ENCODE peak calls at places on chromosomes 3 and 15, in nine cellular contexts. L is HepG2, M is suprapubic skin, U is uterus, H is breast epithelium, I is IMR-90, B is tibial nerve, T is Peyer's patch, Y is gastrocnemius medialis. D is an unnamed sample.

GRCh38 chr3:37558580-37558979 is 303.1 kb upstream of the CTDSPL start:
- DNase-seq in B (no peak), Y (no peak), H (no peak), M (no peak), I (no peak), T (no peak), L (no peak), U (no peak), D (no peak)

GRCh38 chr3:46725663-46726314 is 8.1 kb upstream of the PRSS50 start:
- DNase-seq in M (no peak), I (peak), B (no peak), U (no peak), H (no peak), L (no peak), T (no peak), Y (no peak), D (peak)

GRCh38 chr3:197787412-197787811 is 3.6 kb upstream of the LRCH3 start:
- DNase-seq in T (no peak), Y (no peak), U (no peak), B (no peak), M (no peak), I (peak), L (no peak), H (no peak), D (no peak)

GRCh38 chr3:39467394-39468107 is at the start of gene MOBP:
- DNase-seq in U (no peak), M (no peak), Y (no peak), H (no peak), B (no peak), T (no peak), L (no peak), I (no peak), D (no peak)

GRCh38 chr15:38886315-38887163 is 321.9 kb upstream of the RASGRP1 start:
- DNase-seq in H (no peak), M (no peak), L (no peak), Y (no peak), U (no peak), B (no peak), I (peak), T (no peak), D (no peak)

GRCh38 chr3:23422511-23422851 is 219.4 kb downstream of the UBE2E2 start:
- DNase-seq in H (no peak), T (no peak), L (no peak), U (no peak), B (no peak), I (no peak), M (no peak), Y (no peak), D (no peak)

GRCh38 chr15:37034835-37035234 is 65.5 kb downstream of the MEIS2 start:
- DNase-seq in U (no peak), H (no peak), L (no peak), Y (no peak), M (no peak), I (no peak), B (no peak), T (no peak), D (no peak)

GRCh38 chr15:73009306-73010091 is 42.8 kb upstream of the NEO1 start:
- DNase-seq in H (peak), U (no peak), I (no peak), B (no peak), M (no peak), T (no peak), L (no peak), Y (no peak), D (no peak)

GRCh38 chr15:46151786-46152185 is 517.0 kb downstream of the SQOR start:
- DNase-seq in M (no peak), T (no peak), I (peak), U (no peak), H (no peak), L (no peak), B (no peak), Y (no peak), D (no peak)

GRCh38 chr3:36373084-36373483 is 7.2 kb upstream of the STAC start:
- DNase-seq in T (no peak), B (no peak), I (peak), M (no peak), Y (no peak), U (peak), L (no peak), H (no peak), D (no peak)

GRCh38 chr15:99213187-99213811 is 36.1 kb downstream of the TTC23 start:
- DNase-seq in L (peak), I (peak), H (peak), B (peak), U (peak), Y (peak), M (peak), T (peak), D (peak)

GRCh38 chr3:30370681-30371271 is 235.6 kb upstream of the TGFBR2 start:
- DNase-seq in L (peak), M (no peak), U (no peak), I (no peak), B (no peak), T (no peak), H (no peak), Y (no peak), D (no peak)

GRCh38 chr3:107943350-107943749 is 147.5 kb downstream of the CD47 start:
- DNase-seq in M (no peak), H (no peak), B (no peak), I (no peak), Y (no peak), L (no peak), T (no peak), U (no peak), D (no peak)

GRCh38 chr3:45123030-45123429 is 23.1 kb downstream of the CDCP1 start:
- DNase-seq in H (no peak), T (no peak), U (peak), B (no peak), M (no peak), I (peak), L (no peak), Y (peak), D (no peak)

DNA sequence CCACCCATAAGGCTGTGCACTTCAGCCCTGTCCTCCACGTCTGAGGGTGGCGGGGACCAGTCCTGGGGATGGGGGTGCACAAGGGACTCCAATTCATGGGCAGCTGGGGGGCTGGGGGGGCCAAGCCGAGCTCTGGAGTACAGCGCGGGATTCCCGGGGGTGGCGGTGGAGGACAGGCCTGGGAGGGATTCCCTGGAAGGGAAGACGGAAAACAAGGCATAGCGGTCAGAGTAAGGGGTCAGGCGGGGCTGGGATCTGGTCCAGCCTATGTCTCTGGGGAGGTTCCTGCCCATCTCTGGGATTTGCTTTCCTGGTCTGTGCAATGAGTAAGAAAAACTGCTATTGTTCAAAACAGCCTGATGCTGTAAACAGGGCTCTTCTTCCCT is 8.1 kb upstream of the IGDCC3 start:
- DNase-seq in I (no peak), U (peak), M (no peak), Y (no peak), T (no peak), L (no peak), H (no peak), B (no peak), D (no peak)
- TF ChIP-seq CTCF in I (no peak), U (no peak), M (no peak), Y (no peak), T (no peak), L (no peak), H (no peak), B (no peak), D (no peak)

DNA sequence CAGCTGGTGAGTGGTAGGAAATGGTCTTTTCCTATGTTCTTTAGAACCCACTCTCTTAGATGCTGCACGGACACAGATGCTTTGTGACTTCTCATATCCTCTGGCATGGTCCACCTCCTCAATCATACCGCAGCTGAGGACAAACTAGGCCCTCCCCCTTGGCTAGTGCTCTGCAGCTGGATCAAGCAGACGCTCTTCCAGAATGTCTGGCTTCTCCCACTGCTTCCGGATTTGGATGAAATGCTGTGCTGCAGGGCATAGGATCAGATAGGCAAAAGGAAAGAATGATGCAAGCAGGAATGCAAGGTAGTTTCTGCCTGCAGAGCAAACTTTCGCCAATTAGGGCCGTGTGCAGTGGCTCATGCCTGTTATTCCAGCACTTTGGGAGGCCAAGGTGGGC is 75.7 kb upstream of the SLC4A7 start:
- DNase-seq in Y (no peak), M (peak), U (peak), T (no peak), B (no peak), H (peak), I (peak), L (no peak), D (no peak)
- TF ChIP-seq POLR2A in Y (no peak), M (no peak), U (no peak), T (no peak), B (no peak), H (no peak), I (no peak), L (no peak), D (no peak)

GRCh38 chr15:85302271-85302670 is 78.1 kb upstream of the AKAP13 start:
- DNase-seq in B (no peak), U (no peak), Y (no peak), M (no peak), L (no peak), H (no peak), T (no peak), I (no peak), D (no peak)
- TF ChIP-seq CTCF in B (no peak), U (no peak), Y (no peak), M (no peak), L (no peak), H (no peak), T (no peak), I (no peak), D (no peak)

GRCh38 chr3:103963599-103963998 is 1403.1 kb upstream of the ALCAM start:
- DNase-seq in H (no peak), T (no peak), L (peak), B (no peak), U (no peak), M (no peak), I (no peak), Y (no peak), D (no peak)
- TF ChIP-seq POLR2A in H (no peak), T (no peak), L (no peak), B (no peak), U (no peak), M (no peak), I (no peak), Y (no peak), D (no peak)